ENCODE peak calls at places on chromosomes 4 and X, in seven cellular contexts. V is MM.1S, O is A549, I is IMR-90, X is stomach, B is fibroblast of lung, A is endothelial cell of umbilical vein. K is an unnamed sample. For H3K4me1, the result is how much of the 10 kb centered on the place peaks cover.

GRCh38 chr4:25926473-25926872 is 12.5 kb downstream of the SMIM20 start:
- DNase-seq in O (no peak), B (no peak), V (peak), A (no peak), X (no peak), I (no peak), K (no peak)

GRCh38 chr4:141680060-141680459 is 43.7 kb downstream of the IL15 start:
- DNase-seq in X (no peak), A (no peak), B (no peak), I (no peak), O (no peak), V (no peak), K (no peak)

GRCh38 chr4:142265536-142265935 is 580.6 kb downstream of the INPP4B start:
- DNase-seq in X (no peak), O (peak), I (peak), V (no peak), B (peak), A (peak), K (peak)

GRCh38 chr4:158667651-158668198 is 4.0 kb downstream of the C4orf46 start:
- DNase-seq in A (peak), I (peak), X (no peak), O (peak), V (no peak), B (peak), K (no peak)

GRCh38 chr4:39032218-39033085 is at the start of gene TMEM156:
- DNase-seq in I (peak), O (no peak), B (peak), V (peak), X (no peak), A (peak), K (peak)

GRCh38 chr4:138275946-138276621 is 33.9 kb upstream of the SLC7A11 start:
- DNase-seq in I (peak), V (no peak), B (peak), A (peak), X (no peak), O (peak), K (peak)

GRCh38 chr4:166501941-166502382 is 628.9 kb downstream of the TLL1 start:
- DNase-seq in O (peak), A (no peak), B (peak), I (no peak), X (no peak), V (no peak), K (no peak)

GRCh38 chrX:9560219-9560618 is 95.4 kb downstream of the TBL1X start:
- DNase-seq in O (no peak), I (no peak), V (no peak), X (no peak), A (no peak), B (no peak), K (no peak)

GRCh38 chr4:141789716-141790115 is 153.3 kb downstream of the IL15 start:
- DNase-seq in I (no peak), O (no peak), V (no peak), B (no peak), A (no peak), X (no peak), K (no peak)

GRCh38 chrX:100424012-100424411 is 13.9 kb upstream of the PCDH19 start:
- DNase-seq in V (no peak), X (no peak), I (no peak), A (peak), O (no peak), B (no peak), K (no peak)
- TF ChIP-seq CTCF in V (no peak), X (no peak), I (no peak), A (peak), O (no peak), B (no peak), K (no peak)

DNA sequence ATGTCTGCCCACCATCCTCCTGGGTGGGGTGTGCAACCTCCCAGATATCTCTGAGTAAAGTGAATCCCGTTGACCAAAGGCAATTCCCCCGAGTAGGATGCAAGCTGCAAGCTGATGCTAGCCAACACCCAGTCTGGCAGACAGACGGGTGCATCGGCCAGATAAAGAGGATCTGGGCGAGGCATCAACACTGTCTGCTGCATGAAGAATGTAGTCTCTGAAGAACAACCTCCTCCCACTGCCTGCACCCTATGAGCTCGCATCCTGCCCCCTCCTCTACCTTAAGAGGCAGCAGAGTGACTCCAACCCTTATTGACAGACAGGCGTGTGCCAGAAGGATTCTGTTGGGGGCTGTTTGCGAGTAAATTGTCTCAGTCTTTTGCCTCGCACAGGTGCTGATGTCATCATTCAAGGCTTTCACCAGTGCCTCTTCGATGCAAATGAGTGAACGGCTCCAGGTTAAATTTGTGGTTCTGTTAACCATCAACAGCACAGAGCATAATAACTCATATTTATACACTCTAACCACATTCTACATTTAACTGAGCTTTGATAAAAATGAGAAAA is 546.9 kb downstream of the BCOR start:
- DNase-seq in O (no peak), X (no peak), I (no peak), B (no peak), A (no peak), V (no peak), K (no peak)
- H3K4me1 ChIP-seq in O (under half), X (under half), I (under half), B (under half), A (under half), V (under half), K (under half)

GRCh38 chr4:80221161-80221560 is 23.9 kb downstream of the PRDM8 start:
- DNase-seq in X (no peak), O (no peak), I (peak), V (peak), A (no peak), B (peak), K (no peak)
- TF ChIP-seq CTCF in X (no peak), O (peak), I (peak), V (peak), A (no peak), B (no peak), K (peak)

DNA sequence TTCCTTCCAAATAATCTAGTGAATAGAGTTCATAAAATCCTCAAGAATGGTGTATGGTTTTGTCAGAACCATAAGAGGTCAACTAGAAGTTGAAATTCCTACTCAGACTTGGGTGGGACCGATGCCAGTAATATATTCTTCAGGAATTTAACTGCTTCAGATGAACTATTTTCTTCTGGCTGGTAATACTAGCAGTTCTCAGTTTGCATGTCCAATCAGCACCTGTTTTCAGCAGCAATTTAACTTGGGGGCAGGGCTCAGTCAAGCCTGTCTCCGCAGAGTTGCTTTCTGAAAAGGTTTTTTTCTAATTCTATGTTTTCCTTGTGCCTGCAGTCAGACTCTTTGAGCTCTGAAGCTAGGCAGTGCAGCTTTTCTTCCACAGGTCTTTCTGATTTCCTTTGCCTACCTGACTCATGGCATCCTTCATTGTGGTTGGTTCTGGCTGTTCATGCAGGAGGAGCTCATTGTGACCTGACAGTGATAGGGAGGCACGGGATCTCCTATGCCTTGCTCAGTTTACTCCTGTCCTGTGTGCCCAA is 17.3 kb upstream of the FMR1 start:
- DNase-seq in O (no peak), B (no peak), I (no peak), A (no peak), V (no peak), X (no peak), K (no peak)
- H3K4me1 ChIP-seq in O (under half), B (under half), I (under half), A (under half), V (under half), X (under half), K (under half)

K was measured in foreskin keratinocyte.